ENCODE peak calls at places on chromosomes 1 and 21, in eight cellular contexts. J is astrocyte of the spinal cord; F is anterior cingulate cortex; H is GF-D8; L is stimulated activated CD8-positive, alpha-beta memory T cell treated with anti-CD3 and anti-CD28 coated beads, Interleukin-7, amount 100 ng/mL, for 1 hour; Q is stimulated activated CD4-positive, alpha-beta T cell treated with anti-CD3 and anti-CD28 coated beads, Interleukin-1b, Interleukin-23, amount 100 ng/mL, for 1 hour; Z is C1 segment of cervical spinal cord; G is cerebellar cortex. M is an unnamed sample.

GRCh38 chr1:224317383-224318045 is 12.5 kb downstream of the NVL start:
- DNase-seq in F (no peak), L (no peak), J (no peak), H (no peak), Z (no peak), G (no peak), Q (no peak), M (no peak)

GRCh38 chr1:227793948-227794812 is 21.3 kb upstream of the PRSS38 start:
- DNase-seq in Z (no peak), G (no peak), J (peak; percentile 90), H (no peak), F (no peak), L (no peak), Q (no peak), M (no peak)

GRCh38 chr21:36155603-36156338 is 853 bp upstream of the DOP1B start:
- DNase-seq in J (no peak), L (no peak), H (no peak), G (no peak), Z (no peak), F (no peak), Q (no peak), M (no peak)

GRCh38 chr1:183366116-183366515 is 52.1 kb downstream of the NMNAT2 start:
- DNase-seq in J (no peak), G (no peak), F (no peak), Q (no peak), Z (no peak), L (no peak), H (no peak), M (no peak)

GRCh38 chr1:45864124-45864721 is 60.8 kb downstream of the MAST2 start:
- DNase-seq in G (peak; percentile 51), Z (no peak), J (peak; percentile 43), H (no peak), L (no peak), F (no peak), Q (no peak), M (no peak)

GRCh38 chr1:231053493-231054162 is 13.6 kb upstream of the FAM89A start:
- DNase-seq in H (no peak), Z (no peak), J (peak; percentile 83), F (no peak), L (no peak), Q (no peak), G (peak; percentile 31), M (peak; percentile 74)

GRCh38 chr21:45954271-45954670 is 27.3 kb upstream of the COL6A1 start:
- DNase-seq in H (no peak), J (no peak), G (no peak), Q (no peak), Z (no peak), F (no peak), L (no peak), M (no peak)

GRCh38 chr21:34899760-34900159 is 149.3 kb downstream of the RUNX1 start:
- DNase-seq in L (no peak), Q (no peak), Z (no peak), H (no peak), F (no peak), G (no peak), J (no peak), M (no peak)

GRCh38 chr1:18874600-18874999 is 15.1 kb upstream of the TAS1R2 start:
- DNase-seq in L (no peak), G (no peak), Z (no peak), J (no peak), H (no peak), Q (no peak), F (no peak), M (no peak)

GRCh38 chr1:29171089-29171488 is 10.6 kb downstream of the SRSF4 start:
- DNase-seq in F (no peak), Z (no peak), H (no peak), Q (no peak), G (peak; percentile 26), J (peak; percentile 22), L (no peak), M (peak; percentile 24)

M was measured in KBM-7.